ENCODE peak calls at places on chromosomes 1 and 21, in ten cellular contexts. N is amygdala; P is heart left ventricle; S is NCI-H2107; F is CD8-positive, alpha-beta memory T cell; O is NCI-H774; X is Right ventricle myocardium superior; E is renal cortical epithelial cell; L is kidney epithelial cell; G is epithelial cell of esophagus. A is an unnamed sample.
A peak's percentile ranks its signal among the peaks of the same experiment; 100 is the strongest.

GRCh38 chr1:9843576-9843945 is 19.8 kb upstream of the CLSTN1 start:
- DNase-seq in X (peak; percentile 32), N (no peak), S (no peak), F (no peak), G (peak; percentile 74), O (peak; percentile 25), E (no peak), P (no peak), L (no peak), A (peak; percentile 50)

GRCh38 chr21:42162831-42163510 is 56.0 kb upstream of the ABCG1 start:
- DNase-seq in S (no peak), N (no peak), E (no peak), F (no peak), O (no peak), G (peak; percentile 41), L (no peak), X (no peak), P (peak; percentile 31), A (no peak)

GRCh38 chr1:211327341-211327921 is 798 bp downstream of the TRAF5 start:
- DNase-seq in N (no peak), L (no peak), E (peak; percentile 52), X (no peak), S (no peak), O (no peak), P (no peak), F (no peak), G (peak; percentile 33), A (peak; percentile 51)

GRCh38 chr21:42530167-42530518 is 16.5 kb downstream of the SLC37A1 start:
- DNase-seq in N (peak; percentile 32), L (no peak), X (peak; percentile 23), S (no peak), O (no peak), G (no peak), F (no peak), P (no peak), E (no peak), A (no peak)

GRCh38 chr1:28437260-28437923 is 67.9 kb downstream of the PHACTR4 start:
- DNase-seq in N (no peak), L (no peak), G (peak; percentile 74), P (no peak), X (no peak), E (peak; percentile 93), S (no peak), O (no peak), F (no peak), A (no peak)

GRCh38 chr1:58422436-58422835 is 124.1 kb downstream of the OMA1 start:
- DNase-seq in G (no peak), E (no peak), F (no peak), O (no peak), L (no peak), S (no peak), X (no peak), N (no peak), P (no peak), A (no peak)

GRCh38 chr1:6244401-6245054 is 549 bp downstream of the HES3 start:
- DNase-seq in X (no peak), N (no peak), P (no peak), L (no peak), G (no peak), O (no peak), E (no peak), F (no peak), S (no peak), A (no peak)

GRCh38 chr1:2817784-2818564 is 16.5 kb upstream of the TTC34 start:
- DNase-seq in P (peak; percentile 48), O (no peak), E (no peak), F (no peak), L (no peak), X (peak; percentile 39), S (no peak), N (peak; percentile 2), G (no peak), A (no peak)

GRCh38 chr21:45224189-45224938 is 63.3 kb downstream of the POFUT2 start:
- DNase-seq in L (no peak), F (peak; percentile 74), O (no peak), N (no peak), E (no peak), X (no peak), G (no peak), S (no peak), P (no peak), A (no peak)

GRCh38 chr1:2339206-2340085 is 51.9 kb downstream of the MORN1 start:
- DNase-seq in G (no peak), X (no peak), L (no peak), F (no peak), O (no peak), E (no peak), P (peak; percentile 64), S (no peak), N (no peak), A (no peak)

GRCh38 chr1:151888972-151889570 is 20.2 kb downstream of the THEM4 start:
- DNase-seq in O (no peak), X (no peak), P (no peak), S (no peak), F (no peak), N (no peak), G (peak; percentile 45), L (no peak), E (no peak), A (peak; percentile 17)

GRCh38 chr1:112665857-112666256 is 8.6 kb upstream of the MOV10 start:
- DNase-seq in S (no peak), X (no peak), O (no peak), N (no peak), F (no peak), L (no peak), P (no peak), G (no peak), E (no peak), A (no peak)

GRCh38 chr1:14825396-14825795 is 226.9 kb downstream of the KAZN start:
- DNase-seq in S (no peak), E (no peak), G (no peak), X (no peak), L (no peak), P (no peak), N (no peak), F (no peak), O (no peak), A (no peak)

GRCh38 chr1:44862829-44863406 is 19.9 kb upstream of the PTCH2 start:
- DNase-seq in N (no peak), F (no peak), P (no peak), E (no peak), X (no peak), L (no peak), O (no peak), G (peak; percentile 51), S (no peak), A (no peak)

GRCh38 chr1:167169642-167170041 is 51.0 kb upstream of the POU2F1 start:
- DNase-seq in X (no peak), L (no peak), F (no peak), O (no peak), E (no peak), N (no peak), S (no peak), G (peak; percentile 75), P (no peak), A (no peak)

GRCh38 chr1:55209247-55209646 is 5.9 kb downstream of the USP24 start:
- DNase-seq in P (no peak), X (no peak), N (no peak), S (no peak), F (no peak), E (no peak), O (no peak), L (no peak), G (no peak), A (no peak)

GRCh38 chr1:167057297-167057688 is 32.9 kb downstream of the GPA33 start:
- DNase-seq in P (no peak), L (no peak), G (peak; percentile 62), N (peak; percentile 66), S (peak; percentile 70), X (no peak), E (peak; percentile 73), F (no peak), O (peak; percentile 74), A (peak; percentile 38)

GRCh38 chr1:30977511-30977910 is 69.0 kb upstream of the SDC3 start:
- DNase-seq in L (no peak), F (no peak), S (no peak), G (no peak), O (no peak), E (no peak), N (no peak), X (no peak), P (no peak), A (no peak)

GRCh38 chr1:4511374-4511773 is 143.0 kb upstream of the AJAP1 start:
- DNase-seq in E (no peak), S (no peak), L (no peak), F (no peak), O (no peak), X (no peak), G (no peak), N (no peak), P (no peak), A (no peak)

GRCh38 chr1:5140136-5140535 is 485.7 kb downstream of the AJAP1 start:
- DNase-seq in L (no peak), E (peak; percentile 62), N (no peak), G (no peak), P (no peak), F (no peak), S (no peak), X (no peak), O (no peak), A (no peak)

GRCh38 chr1:201376464-201377374 is 761 bp downstream of the TNNT2 start:
- DNase-seq in E (peak; percentile 53), S (no peak), O (no peak), P (no peak), L (no peak), G (peak; percentile 69), F (no peak), N (no peak), X (no peak), A (peak; percentile 88)

GRCh38 chr1:234326493-234327366 is 46.5 kb upstream of the COA6 start:
- DNase-seq in S (peak; percentile 50), P (no peak), N (peak; percentile 70), O (peak; percentile 45), E (peak; percentile 29), X (no peak), G (peak; percentile 62), F (peak; percentile 54), L (no peak), A (peak; percentile 53)

GRCh38 chr1:62318756-62319544 is at the start of gene KANK4:
- DNase-seq in L (no peak), F (no peak), N (no peak), S (no peak), E (no peak), X (no peak), G (peak; percentile 43), P (no peak), O (no peak), A (no peak)

GRCh38 chr1:37949524-37950152 is 2.8 kb upstream of the INPP5B start:
- DNase-seq in G (no peak), X (no peak), F (no peak), S (no peak), P (no peak), O (no peak), L (no peak), N (no peak), E (no peak), A (no peak)

GRCh38 chr1:27724961-27725373 is 794 bp upstream of the FAM76A start:
- DNase-seq in F (no peak), L (no peak), O (peak; percentile 22), X (peak; percentile 61), E (peak; percentile 16), S (peak; percentile 87), P (peak; percentile 58), G (peak; percentile 72), N (no peak), A (no peak)

GRCh38 chr1:110155878-110156522 is 5.7 kb downstream of the SLC6A17 start:
- DNase-seq in L (no peak), N (no peak), P (peak; percentile 81), S (no peak), X (peak; percentile 67), O (no peak), E (peak; percentile 31), G (peak; percentile 71), F (peak; percentile 24), A (peak; percentile 66)